ENCODE peak calls at places on chromosomes 4 and X, in six cellular contexts. One of them, this sample, is unnamed.

GRCh38 chrX:34546366-34546765 is 110.7 kb downstream of the TMEM47 start:
- DNase-seq in mucosa of descending colon: no peak
- DNase-seq in GM06990: no peak
- DNase-seq in CD8-positive, alpha-beta T cell: no peak
- DNase-seq in nephron progenitor cell: no peak
- DNase-seq in fibroblast of mammary gland: peak; percentile 25
- DNase-seq in this sample: no peak

GRCh38 chr4:26074672-26075071 is 160.7 kb downstream of the SMIM20 start:
- DNase-seq in mucosa of descending colon: no peak
- DNase-seq in GM06990: peak; percentile 35
- DNase-seq in CD8-positive, alpha-beta T cell: no peak
- DNase-seq in nephron progenitor cell: no peak
- DNase-seq in fibroblast of mammary gland: no peak
- DNase-seq in this sample: no peak

GRCh38 chr4:110477836-110478235 is 1.9 kb downstream of the ENPEP start:
- DNase-seq in mucosa of descending colon: no peak
- DNase-seq in GM06990: no peak
- DNase-seq in CD8-positive, alpha-beta T cell: no peak
- DNase-seq in nephron progenitor cell: no peak
- DNase-seq in fibroblast of mammary gland: no peak
- DNase-seq in this sample: no peak

GRCh38 chr4:25953740-25954139 is 39.7 kb downstream of the SMIM20 start:
- DNase-seq in mucosa of descending colon: no peak
- DNase-seq in GM06990: no peak
- DNase-seq in CD8-positive, alpha-beta T cell: no peak
- DNase-seq in nephron progenitor cell: no peak
- DNase-seq in fibroblast of mammary gland: peak; percentile 71
- DNase-seq in this sample: no peak

GRCh38 chr4:182306792-182307507 is 63.7 kb downstream of the TENM3 start:
- DNase-seq in mucosa of descending colon: no peak
- DNase-seq in GM06990: no peak
- DNase-seq in CD8-positive, alpha-beta T cell: no peak
- DNase-seq in nephron progenitor cell: no peak
- DNase-seq in fibroblast of mammary gland: peak; percentile 20
- DNase-seq in this sample: no peak

GRCh38 chrX:103254171-103254824 is 657 bp downstream of the TCEAL8 start:
- DNase-seq in mucosa of descending colon: peak; percentile 71
- DNase-seq in GM06990: peak; percentile 50
- DNase-seq in CD8-positive, alpha-beta T cell: no peak
- DNase-seq in nephron progenitor cell: peak; percentile 71
- DNase-seq in fibroblast of mammary gland: peak; percentile 33
- DNase-seq in this sample: peak; percentile 59

GRCh38 chr4:185865901-185866328 is 53.9 kb upstream of the SORBS2 start:
- DNase-seq in mucosa of descending colon: no peak
- DNase-seq in GM06990: no peak
- DNase-seq in CD8-positive, alpha-beta T cell: no peak
- DNase-seq in nephron progenitor cell: no peak
- DNase-seq in fibroblast of mammary gland: peak; percentile 38
- DNase-seq in this sample: no peak

GRCh38 chr4:139454111-139454600 is at the start of gene RAB33B:
- DNase-seq in mucosa of descending colon: no peak
- DNase-seq in GM06990: no peak
- DNase-seq in CD8-positive, alpha-beta T cell: no peak
- DNase-seq in nephron progenitor cell: no peak
- DNase-seq in fibroblast of mammary gland: peak; percentile 6
- DNase-seq in this sample: no peak

GRCh38 chr4:1356181-1356998 is 9.4 kb downstream of the UVSSA start:
- DNase-seq in mucosa of descending colon: no peak
- DNase-seq in GM06990: peak; percentile 54
- DNase-seq in CD8-positive, alpha-beta T cell: no peak
- DNase-seq in nephron progenitor cell: peak; percentile 81
- DNase-seq in fibroblast of mammary gland: peak; percentile 54
- DNase-seq in this sample: peak; percentile 81

GRCh38 chrX:53093177-53093655 is 726 bp upstream of the KANTR start:
- DNase-seq in mucosa of descending colon: peak; percentile 90
- DNase-seq in GM06990: peak; percentile 77
- DNase-seq in CD8-positive, alpha-beta T cell: peak; percentile 51
- DNase-seq in nephron progenitor cell: peak; percentile 74
- DNase-seq in fibroblast of mammary gland: peak; percentile 78
- DNase-seq in this sample: peak; percentile 83

GRCh38 chr4:749771-750666 is 44.4 kb downstream of the PCGF3 start:
- DNase-seq in mucosa of descending colon: peak; percentile 29
- DNase-seq in GM06990: no peak
- DNase-seq in CD8-positive, alpha-beta T cell: no peak
- DNase-seq in nephron progenitor cell: no peak
- DNase-seq in fibroblast of mammary gland: peak; percentile 89
- DNase-seq in this sample: no peak

GRCh38 chrX:16310326-16310725 is 143.0 kb downstream of the MAGEB17 start:
- DNase-seq in mucosa of descending colon: no peak
- DNase-seq in GM06990: no peak
- DNase-seq in CD8-positive, alpha-beta T cell: no peak
- DNase-seq in nephron progenitor cell: no peak
- DNase-seq in fibroblast of mammary gland: no peak
- DNase-seq in this sample: no peak

GRCh38 chrX:113422323-113422722 is 581.7 kb upstream of the AMOT start:
- DNase-seq in mucosa of descending colon: no peak
- DNase-seq in GM06990: no peak
- DNase-seq in CD8-positive, alpha-beta T cell: no peak
- DNase-seq in nephron progenitor cell: no peak
- DNase-seq in fibroblast of mammary gland: no peak
- DNase-seq in this sample: no peak

GRCh38 chr4:56158483-56158882 is 209.7 kb downstream of the CEP135 start:
- DNase-seq in mucosa of descending colon: no peak
- DNase-seq in GM06990: no peak
- DNase-seq in CD8-positive, alpha-beta T cell: no peak
- DNase-seq in nephron progenitor cell: no peak
- DNase-seq in fibroblast of mammary gland: no peak
- DNase-seq in this sample: peak; percentile 62

GRCh38 chr4:78529569-78530209 is 21.9 kb upstream of the ANXA3 start:
- DNase-seq in mucosa of descending colon: no peak
- DNase-seq in GM06990: no peak
- DNase-seq in CD8-positive, alpha-beta T cell: no peak
- DNase-seq in nephron progenitor cell: no peak
- DNase-seq in fibroblast of mammary gland: peak; percentile 80
- DNase-seq in this sample: no peak

GRCh38 chrX:135973025-135973547 is 702 bp downstream of the MMGT1 start:
- DNase-seq in mucosa of descending colon: no peak
- DNase-seq in GM06990: no peak
- DNase-seq in CD8-positive, alpha-beta T cell: no peak
- DNase-seq in nephron progenitor cell: no peak
- DNase-seq in fibroblast of mammary gland: peak; percentile 44
- DNase-seq in this sample: no peak

GRCh38 chrX:147891886-147892285 is 19.8 kb upstream of the FMR1 start:
- DNase-seq in mucosa of descending colon: no peak
- DNase-seq in GM06990: no peak
- DNase-seq in CD8-positive, alpha-beta T cell: no peak
- DNase-seq in nephron progenitor cell: no peak
- DNase-seq in fibroblast of mammary gland: peak; percentile 48
- DNase-seq in this sample: no peak

GRCh38 chrX:38561126-38561868 is at the start of gene TSPAN7:
- DNase-seq in mucosa of descending colon: peak; percentile 88
- DNase-seq in GM06990: peak; percentile 78
- DNase-seq in CD8-positive, alpha-beta T cell: peak; percentile 42
- DNase-seq in nephron progenitor cell: peak; percentile 84
- DNase-seq in fibroblast of mammary gland: peak; percentile 56
- DNase-seq in this sample: peak; percentile 85

GRCh38 chr4:40612831-40613230 is 16.8 kb downstream of the RBM47 start:
- DNase-seq in mucosa of descending colon: no peak
- DNase-seq in GM06990: no peak
- DNase-seq in CD8-positive, alpha-beta T cell: no peak
- DNase-seq in nephron progenitor cell: no peak
- DNase-seq in fibroblast of mammary gland: no peak
- DNase-seq in this sample: no peak

GRCh38 chr4:138510053-138510452 is 267.9 kb upstream of the SLC7A11 start:
- DNase-seq in mucosa of descending colon: no peak
- DNase-seq in GM06990: no peak
- DNase-seq in CD8-positive, alpha-beta T cell: no peak
- DNase-seq in nephron progenitor cell: no peak
- DNase-seq in fibroblast of mammary gland: peak; percentile 7
- DNase-seq in this sample: no peak

DNA sequence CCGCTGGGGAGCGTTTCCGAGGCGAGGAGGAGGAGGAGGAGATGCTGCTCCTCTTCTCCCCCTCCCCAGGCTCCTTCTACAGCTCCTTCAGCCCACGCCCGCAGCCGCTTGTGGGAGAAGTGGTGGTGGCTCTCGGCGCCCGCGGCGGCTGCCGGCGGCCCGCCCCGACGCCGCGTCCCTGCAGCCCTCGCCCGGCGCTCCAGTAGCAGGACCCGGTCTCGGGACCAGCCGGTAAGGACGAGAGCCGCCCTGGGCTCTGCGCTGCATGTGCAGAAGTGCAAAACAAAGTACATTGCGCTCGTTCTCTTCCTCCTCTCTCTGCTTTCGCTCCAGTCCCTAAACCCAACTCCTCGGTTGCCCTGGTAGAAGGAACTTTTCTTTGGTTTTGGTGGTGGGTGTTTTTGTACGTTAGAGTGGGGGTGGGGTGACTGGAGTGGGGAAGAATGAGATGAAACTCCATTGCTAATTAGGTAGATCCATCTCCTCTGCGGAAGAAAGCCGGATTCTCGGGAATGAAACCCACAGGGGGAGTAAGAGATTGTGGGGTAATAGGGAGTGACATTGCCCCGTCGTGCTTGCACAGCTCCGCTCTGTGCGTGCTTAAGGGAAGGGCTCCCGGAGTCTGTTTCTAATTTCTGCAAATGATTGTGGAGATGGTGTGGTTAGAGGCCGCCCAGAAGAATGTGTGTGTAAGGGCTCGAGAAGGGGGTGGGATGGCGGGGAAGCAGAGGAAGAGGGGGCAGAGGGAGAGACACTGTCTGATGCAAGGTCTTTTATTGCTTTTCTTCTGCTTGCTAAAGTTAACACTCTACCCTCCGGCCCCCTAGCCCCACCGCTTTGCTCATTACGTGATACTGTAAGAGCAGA is 677 bp downstream of the PTPN13 start:
- DNase-seq in mucosa of descending colon: no peak
- DNase-seq in GM06990: peak; percentile 41
- DNase-seq in CD8-positive, alpha-beta T cell: no peak
- DNase-seq in nephron progenitor cell: peak; percentile 43
- DNase-seq in fibroblast of mammary gland: peak; percentile 91
- DNase-seq in this sample: peak; percentile 65
- TF ChIP-seq CTCF in mucosa of descending colon: no peak
- TF ChIP-seq CTCF in GM06990: no peak
- TF ChIP-seq CTCF in CD8-positive, alpha-beta T cell: no peak
- TF ChIP-seq CTCF in nephron progenitor cell: no peak
- TF ChIP-seq CTCF in fibroblast of mammary gland: peak; percentile 22
- TF ChIP-seq CTCF in this sample: no peak

DNA sequence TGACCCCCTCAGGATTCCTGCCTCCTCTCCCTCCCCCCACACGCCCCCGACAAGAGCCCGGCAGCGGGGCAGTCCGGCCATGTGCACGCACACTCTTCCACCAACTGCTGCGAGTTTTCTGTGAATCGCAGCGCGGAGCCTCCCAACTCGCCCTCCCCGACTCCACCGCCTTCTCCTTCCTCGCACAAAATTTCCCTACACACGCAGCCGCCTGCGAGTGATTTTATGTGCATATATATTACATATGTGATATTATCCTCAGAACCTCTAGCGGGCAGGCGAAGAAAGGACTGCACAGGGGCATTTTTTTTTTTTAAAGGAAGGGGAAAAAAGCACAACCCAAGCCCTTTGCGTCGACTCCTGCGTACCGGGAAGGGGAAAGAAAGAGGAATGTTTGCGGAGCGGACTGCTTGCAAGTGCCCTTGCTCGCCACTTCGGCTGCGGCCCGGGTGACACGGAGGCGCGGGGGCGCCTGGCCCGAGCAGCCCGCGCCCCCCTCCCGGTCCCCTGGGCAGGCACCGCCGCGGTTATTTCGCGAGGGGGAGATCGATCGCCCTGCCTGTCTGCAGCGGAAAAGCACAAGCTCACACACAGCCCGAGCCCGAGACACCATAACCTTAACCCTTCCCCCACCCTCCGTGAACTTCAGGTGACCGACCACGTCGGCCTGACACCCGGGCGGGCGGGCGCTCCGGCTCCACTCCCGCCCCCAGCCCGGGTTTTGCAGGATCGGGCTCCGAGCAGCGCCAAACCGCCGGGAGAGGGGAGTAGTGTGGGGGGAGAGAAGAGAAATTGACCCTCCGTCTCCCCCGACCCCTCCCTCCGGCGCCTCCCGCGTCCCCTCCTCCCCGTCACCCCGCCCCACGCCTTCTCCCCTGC is 2.2 kb downstream of the ZNF827 start:
- DNase-seq in mucosa of descending colon: peak; percentile 80
- DNase-seq in GM06990: peak; percentile 83
- DNase-seq in CD8-positive, alpha-beta T cell: peak; percentile 41
- DNase-seq in nephron progenitor cell: peak; percentile 77
- DNase-seq in fibroblast of mammary gland: peak; percentile 68
- DNase-seq in this sample: peak; percentile 77
- TF ChIP-seq CTCF in mucosa of descending colon: no peak
- TF ChIP-seq CTCF in GM06990: peak; percentile 21
- TF ChIP-seq CTCF in CD8-positive, alpha-beta T cell: peak; percentile 27
- TF ChIP-seq CTCF in nephron progenitor cell: no peak
- TF ChIP-seq CTCF in fibroblast of mammary gland: peak; percentile 17
- TF ChIP-seq CTCF in this sample: peak; percentile 24

GRCh38 chrX:19642517-19643109 is 127.3 kb upstream of the MAP3K15 start:
- DNase-seq in mucosa of descending colon: no peak
- DNase-seq in GM06990: peak; percentile 20
- DNase-seq in CD8-positive, alpha-beta T cell: no peak
- DNase-seq in nephron progenitor cell: no peak
- DNase-seq in fibroblast of mammary gland: no peak
- DNase-seq in this sample: no peak

GRCh38 chrX:19636989-19637388 is 121.7 kb upstream of the MAP3K15 start:
- DNase-seq in mucosa of descending colon: no peak
- DNase-seq in GM06990: no peak
- DNase-seq in CD8-positive, alpha-beta T cell: no peak
- DNase-seq in nephron progenitor cell: no peak
- DNase-seq in fibroblast of mammary gland: no peak
- DNase-seq in this sample: no peak

GRCh38 chrX:19640693-19641374 is 125.5 kb upstream of the MAP3K15 start:
- DNase-seq in mucosa of descending colon: no peak
- DNase-seq in GM06990: no peak
- DNase-seq in CD8-positive, alpha-beta T cell: no peak
- DNase-seq in nephron progenitor cell: no peak
- DNase-seq in fibroblast of mammary gland: no peak
- DNase-seq in this sample: no peak

GRCh38 chrX:19640063-19640462 is 124.8 kb upstream of the MAP3K15 start:
- DNase-seq in mucosa of descending colon: no peak
- DNase-seq in GM06990: no peak
- DNase-seq in CD8-positive, alpha-beta T cell: no peak
- DNase-seq in nephron progenitor cell: no peak
- DNase-seq in fibroblast of mammary gland: no peak
- DNase-seq in this sample: no peak

GRCh38 chrX:19638968-19639539 is 123.7 kb upstream of the MAP3K15 start:
- DNase-seq in mucosa of descending colon: no peak
- DNase-seq in GM06990: no peak
- DNase-seq in CD8-positive, alpha-beta T cell: no peak
- DNase-seq in nephron progenitor cell: no peak
- DNase-seq in fibroblast of mammary gland: no peak
- DNase-seq in this sample: no peak
- TF ChIP-seq CTCF in mucosa of descending colon: no peak
- TF ChIP-seq CTCF in GM06990: peak; percentile 18
- TF ChIP-seq CTCF in CD8-positive, alpha-beta T cell: no peak
- TF ChIP-seq CTCF in nephron progenitor cell: no peak
- TF ChIP-seq CTCF in fibroblast of mammary gland: no peak
- TF ChIP-seq CTCF in this sample: no peak

DNA sequence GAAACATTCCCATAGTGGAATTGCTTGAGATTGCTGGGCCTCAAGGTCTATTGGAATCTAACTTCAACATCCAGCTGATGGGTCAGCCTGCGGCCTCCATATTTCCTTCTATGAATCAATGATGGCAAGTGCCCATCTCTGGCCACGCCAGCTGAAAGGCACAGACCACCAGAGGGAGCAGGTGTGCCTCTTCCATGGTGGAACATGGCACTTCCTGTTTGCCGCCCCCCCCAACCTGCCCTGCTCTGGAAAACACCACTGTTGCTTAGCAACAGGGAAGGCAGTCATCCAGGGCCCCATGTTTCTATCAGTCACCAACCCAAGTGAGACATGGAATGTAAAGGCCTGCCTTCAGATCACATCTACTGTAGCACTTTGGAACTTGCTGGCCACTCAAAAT is 11.6 kb downstream of the PAGE4 start:
- DNase-seq in mucosa of descending colon: peak; percentile 53
- DNase-seq in GM06990: peak; percentile 13
- DNase-seq in CD8-positive, alpha-beta T cell: no peak
- DNase-seq in nephron progenitor cell: peak; percentile 80
- DNase-seq in fibroblast of mammary gland: peak; percentile 38
- DNase-seq in this sample: peak; percentile 71
- TF ChIP-seq CTCF in mucosa of descending colon: no peak
- TF ChIP-seq CTCF in GM06990: peak; percentile 64
- TF ChIP-seq CTCF in CD8-positive, alpha-beta T cell: no peak
- TF ChIP-seq CTCF in nephron progenitor cell: peak; percentile 42
- TF ChIP-seq CTCF in fibroblast of mammary gland: peak; percentile 34
- TF ChIP-seq CTCF in this sample: peak; percentile 20